ENCODE peak calls at places on chromosomes 5 and 9, in eight cellular contexts. Q, H, Z, O, I, R, P and E are unnamed samples.

GRCh38 chr9:38127271-38127839 is 58.3 kb upstream of the SHB start:
- DNase-seq in O (no peak), Q (no peak), I (no peak), Z (no peak), H (no peak), P (no peak), R (no peak), E (peak; percentile 29)

GRCh38 chr5:38319486-38319885 is 61.1 kb downstream of the EGFLAM start:
- DNase-seq in H (no peak), I (no peak), O (no peak), Q (no peak), P (no peak), R (no peak), Z (no peak), E (no peak)

GRCh38 chr5:159878988-159879471 is 37.3 kb upstream of the ADRA1B start:
- DNase-seq in P (no peak), Q (peak; percentile 53), R (peak; percentile 85), I (peak; percentile 56), Z (no peak), O (peak; percentile 75), H (peak; percentile 39), E (peak; percentile 85)

GRCh38 chr5:100731768-100732167 is 171.3 kb downstream of the ST8SIA4 start:
- DNase-seq in H (no peak), O (no peak), R (no peak), Z (peak; percentile 17), I (no peak), Q (no peak), P (no peak), E (no peak)

GRCh38 chr9:101435601-101436079 is at the start of gene ALDOB:
- DNase-seq in H (no peak), R (no peak), I (no peak), O (no peak), Q (no peak), P (no peak), Z (no peak), E (no peak)

GRCh38 chr5:27947088-27947487 is 908.7 kb upstream of the CDH9 start:
- DNase-seq in I (no peak), R (no peak), H (no peak), O (no peak), Q (no peak), P (peak; percentile 53), Z (peak; percentile 40), E (no peak)

GRCh38 chr5:68420476-68421344 is 205.2 kb downstream of the PIK3R1 start:
- DNase-seq in Z (no peak), I (peak; percentile 28), Q (no peak), O (no peak), R (no peak), P (no peak), H (no peak), E (no peak)

GRCh38 chr5:102450313-102450990 is 48.3 kb downstream of the SLCO6A1 start:
- DNase-seq in R (no peak), Q (no peak), Z (peak; percentile 72), I (no peak), O (no peak), H (no peak), P (no peak), E (no peak)

GRCh38 chr9:72696481-72696880 is 175.1 kb downstream of the TMC1 start:
- DNase-seq in Z (no peak), R (no peak), P (no peak), I (no peak), O (no peak), H (no peak), Q (no peak), E (no peak)

GRCh38 chr9:77826621-77827020 is 178.5 kb upstream of the GNA14 start:
- DNase-seq in P (no peak), R (no peak), Z (peak; percentile 5), Q (no peak), H (no peak), O (no peak), I (no peak), E (peak; percentile 54)

GRCh38 chr9:89408628-89409101 is 89.2 kb downstream of the SEMA4D start:
- DNase-seq in P (no peak), Z (peak; percentile 7), Q (no peak), H (no peak), O (no peak), R (no peak), I (peak; percentile 63), E (no peak)

GRCh38 chr5:14035859-14036440 is 91.5 kb upstream of the DNAH5 start:
- DNase-seq in Z (peak; percentile 100), Q (peak; percentile 85), H (peak; percentile 99), O (peak; percentile 98), I (peak; percentile 12), R (peak; percentile 94), P (peak; percentile 97), E (peak; percentile 100)

GRCh38 chr9:116278326-116278725 is 124.7 kb downstream of the PAPPA start:
- DNase-seq in R (no peak), H (no peak), I (no peak), Z (no peak), P (no peak), Q (no peak), O (no peak), E (no peak)

GRCh38 chr5:172834570-172835245 is 657 bp downstream of the ERGIC1 start:
- DNase-seq in I (peak; percentile 39), R (no peak), O (no peak), Q (peak; percentile 25), P (no peak), Z (no peak), H (no peak), E (no peak)

GRCh38 chr5:77309140-77309539 is 98.7 kb downstream of the PDE8B start:
- DNase-seq in O (no peak), Q (no peak), Z (no peak), H (no peak), P (no peak), R (no peak), I (no peak), E (no peak)

GRCh38 chr9:25094518-25094917 is 548.8 kb upstream of the IZUMO3 start:
- DNase-seq in H (no peak), O (no peak), P (no peak), I (no peak), R (no peak), Q (no peak), Z (peak; percentile 38), E (no peak)

GRCh38 chr5:77947051-77947428 is 170.9 kb upstream of the TBCA start:
- DNase-seq in Z (no peak), I (no peak), R (no peak), Q (no peak), P (no peak), H (no peak), O (no peak), E (no peak)

GRCh38 chr9:12497790-12498189 is 195.4 kb upstream of the TYRP1 start:
- DNase-seq in I (no peak), Z (no peak), O (no peak), H (no peak), R (no peak), Q (no peak), P (no peak), E (no peak)

GRCh38 chr9:127283917-127284316 is 19.3 kb downstream of the GARNL3 start:
- DNase-seq in O (peak; percentile 36), I (peak; percentile 21), Q (peak; percentile 6), P (peak; percentile 11), R (peak; percentile 60), H (no peak), Z (peak; percentile 39), E (peak; percentile 51)

GRCh38 chr5:142412581-142412980 is 87.8 kb upstream of the SPRY4 start:
- DNase-seq in O (no peak), R (no peak), Z (no peak), Q (no peak), H (no peak), P (no peak), I (no peak), E (no peak)

GRCh38 chr9:32533816-32534215 is 7.8 kb upstream of the RIGI start:
- DNase-seq in Q (no peak), I (no peak), O (no peak), R (no peak), P (no peak), Z (no peak), H (no peak), E (no peak)

DNA sequence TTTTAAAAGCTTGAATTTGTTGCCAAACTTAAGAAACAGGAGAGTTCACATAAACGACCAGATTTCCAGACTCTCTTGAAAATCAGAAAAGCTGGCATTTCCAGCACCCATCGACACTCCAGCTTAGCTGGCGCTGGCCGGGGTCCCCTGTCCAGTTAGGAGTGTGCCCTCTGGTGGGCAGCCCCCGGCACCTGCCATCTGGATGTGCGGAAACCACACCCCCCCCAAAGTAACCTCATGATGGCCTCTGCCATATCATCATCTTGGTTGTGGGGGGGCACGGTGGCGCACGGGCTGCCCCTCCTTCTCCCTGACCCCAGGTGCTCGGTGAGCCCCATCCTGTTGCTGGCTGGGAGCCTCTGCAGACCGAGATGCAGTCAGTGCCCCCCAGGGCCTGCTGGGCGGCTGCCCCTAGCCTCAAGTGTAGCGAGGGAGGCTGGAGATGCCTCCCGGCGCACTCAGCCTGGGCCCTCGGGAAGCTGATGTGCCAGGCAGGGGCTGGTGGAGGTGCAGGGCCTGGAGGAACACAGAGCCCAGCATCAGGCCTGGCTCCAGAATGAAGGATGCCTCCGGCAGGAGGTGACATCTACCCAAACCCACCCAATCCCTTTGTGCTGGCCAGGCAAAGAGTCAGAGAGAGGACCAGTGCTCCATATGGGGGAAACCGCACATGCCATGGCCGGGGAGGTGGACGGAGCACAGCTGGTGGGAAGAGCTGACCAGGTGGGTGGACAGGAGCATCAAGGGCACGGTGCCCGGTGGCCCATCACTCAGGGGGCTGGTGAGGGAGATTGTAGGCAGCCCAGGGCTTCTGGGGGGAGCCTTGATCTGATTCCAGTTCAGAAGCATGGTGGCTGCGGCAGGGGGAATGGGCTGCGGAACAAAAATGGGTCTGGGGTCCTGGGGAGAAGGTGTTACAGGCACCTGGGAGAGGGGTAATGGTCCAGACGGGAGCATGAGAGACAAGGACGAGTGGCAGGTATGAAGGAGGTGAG is 70.6 kb downstream of the ADAMTS2 start:
- DNase-seq in H (no peak), P (no peak), O (no peak), Z (no peak), Q (no peak), I (no peak), R (no peak), E (no peak)
- TF ChIP-seq CTCF in H (peak; percentile 22), P (peak; percentile 25), O (peak; percentile 21), Z (peak; percentile 22), Q (no peak), I (no peak), R (peak; percentile 24), E (peak; percentile 30)

GRCh38 chr5:956941-957729 is 51.5 kb upstream of the NKD2 start:
- DNase-seq in R (peak; percentile 94), H (peak; percentile 72), P (peak; percentile 91), Q (peak; percentile 65), Z (peak; percentile 77), I (no peak), O (peak; percentile 75), E (peak; percentile 90)
- TF ChIP-seq CTCF in R (peak; percentile 54), H (peak; percentile 50), P (peak; percentile 62), Q (no peak), Z (peak; percentile 58), I (no peak), O (peak; percentile 36), E (peak; percentile 45)

DNA sequence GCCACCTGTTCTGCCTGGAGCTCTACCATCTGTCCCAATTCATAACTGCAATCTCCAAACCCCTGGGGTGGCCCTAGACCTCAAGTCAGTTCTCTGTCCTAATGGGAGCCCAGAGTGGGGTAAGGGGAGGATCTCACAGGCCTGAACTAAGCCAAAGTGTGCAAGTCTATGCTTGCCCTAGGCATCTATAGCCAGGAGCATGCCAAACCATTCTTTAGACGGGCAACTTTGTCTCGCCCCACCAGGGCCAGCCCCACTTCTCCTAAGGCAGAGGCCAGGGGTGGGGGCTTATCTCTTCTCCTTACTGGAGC is 3.3 kb downstream of the ACSL6 start:
- DNase-seq in I (no peak), P (no peak), H (no peak), R (no peak), Z (no peak), O (no peak), Q (no peak), E (no peak)
- TF ChIP-seq CTCF in I (no peak), P (no peak), H (no peak), R (no peak), Z (peak; percentile 26), O (no peak), Q (no peak), E (no peak)

GRCh38 chr5:178589180-178590140 is 733 bp downstream of the COL23A1 start:
- DNase-seq in O (peak; percentile 25), Z (no peak), Q (no peak), R (peak; percentile 26), P (no peak), H (no peak), I (no peak), E (peak; percentile 11)
- TF ChIP-seq CTCF in O (no peak), Z (no peak), Q (no peak), R (no peak), P (no peak), H (no peak), I (no peak), E (peak; percentile 20)